ENCODE peak calls at places on chromosomes 5 and 9, in five cellular contexts. One of them, this sample, is unnamed.

GRCh38 chr5:6006838-6007314 is 371.5 kb downstream of the MED10 start:
- DNase-seq in epithelial cell of proximal tubule: no peak
- DNase-seq in heart right ventricle: no peak
- DNase-seq in AG04450: no peak
- DNase-seq in cardiac fibroblast: no peak
- DNase-seq in this sample: no peak

GRCh38 chr5:174552428-174552827 is 172.0 kb upstream of the MSX2 start:
- DNase-seq in epithelial cell of proximal tubule: no peak
- DNase-seq in heart right ventricle: no peak
- DNase-seq in AG04450: no peak
- DNase-seq in cardiac fibroblast: no peak
- DNase-seq in this sample: no peak

GRCh38 chr9:4982720-4983482 is 2.2 kb upstream of the JAK2 start:
- DNase-seq in epithelial cell of proximal tubule: no peak
- DNase-seq in heart right ventricle: no peak
- DNase-seq in AG04450: no peak
- DNase-seq in cardiac fibroblast: no peak
- DNase-seq in this sample: no peak

GRCh38 chr5:154308457-154309360 is 118.2 kb downstream of the GALNT10 start:
- DNase-seq in epithelial cell of proximal tubule: no peak
- DNase-seq in heart right ventricle: no peak
- DNase-seq in AG04450: no peak
- DNase-seq in cardiac fibroblast: peak; percentile 42
- DNase-seq in this sample: no peak

GRCh38 chr5:102910240-102911226 is 155.4 kb downstream of the PAM start:
- DNase-seq in epithelial cell of proximal tubule: peak; percentile 81
- DNase-seq in heart right ventricle: no peak
- DNase-seq in AG04450: peak; percentile 2
- DNase-seq in cardiac fibroblast: no peak
- DNase-seq in this sample: peak; percentile 43

GRCh38 chr5:62616615-62617277 is 38.1 kb downstream of the LRRC70 start:
- DNase-seq in epithelial cell of proximal tubule: no peak
- DNase-seq in heart right ventricle: no peak
- DNase-seq in AG04450: no peak
- DNase-seq in cardiac fibroblast: no peak
- DNase-seq in this sample: no peak

GRCh38 chr9:110650991-110651411 is 17.6 kb upstream of the MUSK start:
- DNase-seq in epithelial cell of proximal tubule: no peak
- DNase-seq in heart right ventricle: no peak
- DNase-seq in AG04450: peak; percentile 97
- DNase-seq in cardiac fibroblast: peak; percentile 87
- DNase-seq in this sample: peak; percentile 50

GRCh38 chr5:855771-856530 is 5.2 kb upstream of the ZDHHC11 start:
- DNase-seq in epithelial cell of proximal tubule: no peak
- DNase-seq in heart right ventricle: no peak
- DNase-seq in AG04450: no peak
- DNase-seq in cardiac fibroblast: no peak
- DNase-seq in this sample: no peak

GRCh38 chr9:109437286-109437685 is 60.8 kb downstream of the PTPN3 start:
- DNase-seq in epithelial cell of proximal tubule: no peak
- DNase-seq in heart right ventricle: peak; percentile 42
- DNase-seq in AG04450: no peak
- DNase-seq in cardiac fibroblast: no peak
- DNase-seq in this sample: no peak

GRCh38 chr9:27303219-27303618 is 6.3 kb upstream of the EQTN start:
- DNase-seq in epithelial cell of proximal tubule: no peak
- DNase-seq in heart right ventricle: no peak
- DNase-seq in AG04450: no peak
- DNase-seq in cardiac fibroblast: peak; percentile 13
- DNase-seq in this sample: peak; percentile 5

GRCh38 chr5:120735076-120735475 is 271.0 kb downstream of the PRR16 start:
- DNase-seq in epithelial cell of proximal tubule: no peak
- DNase-seq in heart right ventricle: no peak
- DNase-seq in AG04450: no peak
- DNase-seq in cardiac fibroblast: no peak
- DNase-seq in this sample: no peak

GRCh38 chr5:55154893-55155292 is 5.1 kb upstream of the GPX8 start:
- DNase-seq in epithelial cell of proximal tubule: no peak
- DNase-seq in heart right ventricle: no peak
- DNase-seq in AG04450: no peak
- DNase-seq in cardiac fibroblast: peak; percentile 75
- DNase-seq in this sample: no peak

GRCh38 chr5:54867310-54867944 is 118.0 kb downstream of the ESM1 start:
- DNase-seq in epithelial cell of proximal tubule: no peak
- DNase-seq in heart right ventricle: no peak
- DNase-seq in AG04450: no peak
- DNase-seq in cardiac fibroblast: peak; percentile 82
- DNase-seq in this sample: no peak

GRCh38 chr5:134195666-134196065 is 18.9 kb upstream of the SKP1 start:
- DNase-seq in epithelial cell of proximal tubule: no peak
- DNase-seq in heart right ventricle: no peak
- DNase-seq in AG04450: no peak
- DNase-seq in cardiac fibroblast: no peak
- DNase-seq in this sample: no peak

GRCh38 chr5:40960027-40960426 is 50.7 kb downstream of the C7 start:
- DNase-seq in epithelial cell of proximal tubule: no peak
- DNase-seq in heart right ventricle: no peak
- DNase-seq in AG04450: no peak
- DNase-seq in cardiac fibroblast: peak; percentile 55
- DNase-seq in this sample: peak; percentile 28

GRCh38 chr9:17131494-17131893 is 3.3 kb upstream of the CNTLN start:
- DNase-seq in epithelial cell of proximal tubule: no peak
- DNase-seq in heart right ventricle: no peak
- DNase-seq in AG04450: no peak
- DNase-seq in cardiac fibroblast: no peak
- DNase-seq in this sample: no peak

GRCh38 chr5:144026286-144026685 is 144.2 kb downstream of the YIPF5 start:
- DNase-seq in epithelial cell of proximal tubule: no peak
- DNase-seq in heart right ventricle: no peak
- DNase-seq in AG04450: no peak
- DNase-seq in cardiac fibroblast: no peak
- DNase-seq in this sample: no peak

GRCh38 chr9:136756134-136756438 is 2.0 kb downstream of the LCN8 start:
- DNase-seq in epithelial cell of proximal tubule: no peak
- DNase-seq in heart right ventricle: no peak
- DNase-seq in AG04450: no peak
- DNase-seq in cardiac fibroblast: no peak
- DNase-seq in this sample: no peak

GRCh38 chr5:132592521-132592920 is 35.7 kb downstream of the RAD50 start:
- DNase-seq in epithelial cell of proximal tubule: no peak
- DNase-seq in heart right ventricle: no peak
- DNase-seq in AG04450: no peak
- DNase-seq in cardiac fibroblast: peak; percentile 2
- DNase-seq in this sample: no peak

GRCh38 chr5:90134892-90135291 is 274.7 kb downstream of the CETN3 start:
- DNase-seq in epithelial cell of proximal tubule: no peak
- DNase-seq in heart right ventricle: peak; percentile 81
- DNase-seq in AG04450: peak; percentile 36
- DNase-seq in cardiac fibroblast: peak; percentile 91
- DNase-seq in this sample: no peak

GRCh38 chr9:757246-757881 is 84.1 kb upstream of the DMRT1 start:
- DNase-seq in epithelial cell of proximal tubule: no peak
- DNase-seq in heart right ventricle: peak; percentile 34
- DNase-seq in AG04450: peak; percentile 15
- DNase-seq in cardiac fibroblast: peak; percentile 75
- DNase-seq in this sample: no peak

GRCh38 chr9:13186091-13186490 is 93.4 kb downstream of the MPDZ start:
- DNase-seq in epithelial cell of proximal tubule: no peak
- DNase-seq in heart right ventricle: no peak
- DNase-seq in AG04450: no peak
- DNase-seq in cardiac fibroblast: no peak
- DNase-seq in this sample: no peak

GRCh38 chr5:9265391-9266287 is 280.2 kb downstream of the SEMA5A start:
- DNase-seq in epithelial cell of proximal tubule: no peak
- DNase-seq in heart right ventricle: peak; percentile 26
- DNase-seq in AG04450: peak; percentile 91
- DNase-seq in cardiac fibroblast: peak; percentile 71
- DNase-seq in this sample: peak; percentile 82

GRCh38 chr9:114908796-114909448 is 21.5 kb downstream of the TNFSF8 start:
- DNase-seq in epithelial cell of proximal tubule: no peak
- DNase-seq in heart right ventricle: no peak
- DNase-seq in AG04450: no peak
- DNase-seq in cardiac fibroblast: no peak
- DNase-seq in this sample: no peak

GRCh38 chr9:136793063-136793946 is 2.2 kb downstream of the TMEM141 start:
- DNase-seq in epithelial cell of proximal tubule: no peak
- DNase-seq in heart right ventricle: no peak
- DNase-seq in AG04450: no peak
- DNase-seq in cardiac fibroblast: peak; percentile 39
- DNase-seq in this sample: no peak

GRCh38 chr5:93557205-93557604 is 23.8 kb downstream of the NR2F1-AS1 start:
- DNase-seq in epithelial cell of proximal tubule: no peak
- DNase-seq in heart right ventricle: no peak
- DNase-seq in AG04450: no peak
- DNase-seq in cardiac fibroblast: no peak
- DNase-seq in this sample: no peak

GRCh38 chr9:135302329-135303279 is 177.0 kb upstream of the PPP1R26 start:
- DNase-seq in epithelial cell of proximal tubule: no peak
- DNase-seq in heart right ventricle: no peak
- DNase-seq in AG04450: no peak
- DNase-seq in cardiac fibroblast: no peak
- DNase-seq in this sample: no peak

GRCh38 chr5:168734657-168735344 is 155.6 kb upstream of the PANK3 start:
- DNase-seq in epithelial cell of proximal tubule: no peak
- DNase-seq in heart right ventricle: no peak
- DNase-seq in AG04450: no peak
- DNase-seq in cardiac fibroblast: peak; percentile 62
- DNase-seq in this sample: no peak

GRCh38 chr5:18699681-18700080 is 1065.4 kb downstream of the TAF11L14 start:
- DNase-seq in epithelial cell of proximal tubule: no peak
- DNase-seq in heart right ventricle: no peak
- DNase-seq in AG04450: no peak
- DNase-seq in cardiac fibroblast: no peak
- DNase-seq in this sample: no peak

GRCh38 chr9:119955276-119955675 is 586.0 kb upstream of the BRINP1 start:
- DNase-seq in epithelial cell of proximal tubule: no peak
- DNase-seq in heart right ventricle: no peak
- DNase-seq in AG04450: no peak
- DNase-seq in cardiac fibroblast: no peak
- DNase-seq in this sample: no peak

DNA sequence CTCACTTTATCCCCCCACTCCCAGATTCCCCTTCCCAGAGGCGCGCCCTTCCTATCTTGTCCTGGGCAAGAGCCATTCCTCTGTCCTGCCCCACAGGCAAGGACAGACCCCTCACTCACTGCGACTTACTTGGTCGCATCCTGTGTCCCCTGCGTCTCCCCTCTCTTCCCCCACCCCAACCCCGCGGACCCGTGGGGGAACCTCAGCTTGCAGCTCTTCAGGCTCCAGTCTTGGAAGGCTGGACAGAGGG is 542 bp downstream of the GGTA1 start:
- DNase-seq in epithelial cell of proximal tubule: no peak
- DNase-seq in heart right ventricle: no peak
- DNase-seq in AG04450: no peak
- DNase-seq in cardiac fibroblast: no peak
- DNase-seq in this sample: no peak
- H3K4me3 ChIP-seq in epithelial cell of proximal tubule: peak overlapping the region; percentile 43
- H3K4me3 ChIP-seq in heart right ventricle: peak overlapping the region; percentile 66
- H3K4me3 ChIP-seq in AG04450: peak overlapping the region; percentile 52
- H3K4me3 ChIP-seq in cardiac fibroblast: peak overlapping the region; percentile 39
- H3K4me3 ChIP-seq in this sample: peak overlapping the region; percentile 29

DNA sequence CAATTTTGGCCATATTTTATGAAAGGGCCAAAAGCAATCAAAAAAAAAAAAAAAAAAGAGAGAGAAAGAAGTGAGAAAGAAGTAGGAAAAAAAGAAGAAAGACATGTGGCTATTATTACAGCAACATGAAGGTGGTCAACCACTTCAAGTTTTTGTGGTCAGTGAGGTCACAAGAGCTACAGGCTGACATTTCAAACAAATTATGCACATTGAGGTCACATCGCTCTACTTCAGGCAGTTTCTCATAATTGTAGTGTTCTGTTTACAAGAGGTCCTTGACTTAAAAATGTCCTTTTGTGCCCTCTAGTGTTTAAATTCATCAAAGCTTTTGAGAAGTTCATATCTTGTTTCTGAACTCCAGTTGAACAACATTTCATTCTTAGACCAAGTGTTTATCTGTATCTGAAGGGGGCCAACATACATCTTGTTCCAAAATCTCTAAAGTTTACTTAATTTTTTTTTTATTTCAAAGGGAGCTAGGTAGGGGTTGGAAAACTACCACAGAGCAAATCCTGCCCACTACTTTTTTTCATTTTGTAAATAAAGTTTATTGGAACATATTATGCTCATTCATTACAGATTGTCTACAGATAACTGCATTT is 513.1 kb downstream of the PDE4D start:
- DNase-seq in epithelial cell of proximal tubule: peak; percentile 35
- DNase-seq in heart right ventricle: no peak
- DNase-seq in AG04450: peak; percentile 21
- DNase-seq in cardiac fibroblast: peak; percentile 86
- DNase-seq in this sample: peak; percentile 44
- TF ChIP-seq CTCF in epithelial cell of proximal tubule: peak; percentile 58
- TF ChIP-seq CTCF in heart right ventricle: peak; percentile 74
- TF ChIP-seq CTCF in AG04450: peak; percentile 57
- TF ChIP-seq CTCF in cardiac fibroblast: peak; percentile 39
- TF ChIP-seq CTCF in this sample: peak; percentile 52

GRCh38 chr9:34379334-34380033 is 2.8 kb upstream of the MYORG start:
- DNase-seq in epithelial cell of proximal tubule: peak; percentile 33
- DNase-seq in heart right ventricle: peak; percentile 90
- DNase-seq in AG04450: peak; percentile 49
- DNase-seq in cardiac fibroblast: peak; percentile 89
- DNase-seq in this sample: peak; percentile 22
- H3K4me3 ChIP-seq in epithelial cell of proximal tubule: peak overlapping the region; percentile 59
- H3K4me3 ChIP-seq in heart right ventricle: no peak overlapping the region
- H3K4me3 ChIP-seq in AG04450: peak overlapping the region; percentile 36
- H3K4me3 ChIP-seq in cardiac fibroblast: peak overlapping the region; percentile 16
- H3K4me3 ChIP-seq in this sample: peak overlapping the region; percentile 46

GRCh38 chr9:86357091-86357866 is 3.1 kb upstream of the TUT7 start:
- DNase-seq in epithelial cell of proximal tubule: no peak
- DNase-seq in heart right ventricle: no peak
- DNase-seq in AG04450: no peak
- DNase-seq in cardiac fibroblast: no peak
- DNase-seq in this sample: no peak

GRCh38 chr9:86353591-86354047 is 591 bp downstream of the TUT7 start:
- DNase-seq in epithelial cell of proximal tubule: no peak
- DNase-seq in heart right ventricle: no peak
- DNase-seq in AG04450: no peak
- DNase-seq in cardiac fibroblast: peak; percentile 36
- DNase-seq in this sample: no peak

GRCh38 chr9:86354882-86355399 is 731 bp upstream of the TUT7 start:
- DNase-seq in epithelial cell of proximal tubule: no peak
- DNase-seq in heart right ventricle: no peak
- DNase-seq in AG04450: no peak
- DNase-seq in cardiac fibroblast: peak; percentile 31
- DNase-seq in this sample: no peak

GRCh38 chr9:86354048-86354881 is at the start of gene TUT7:
- DNase-seq in epithelial cell of proximal tubule: no peak
- DNase-seq in heart right ventricle: peak; percentile 96
- DNase-seq in AG04450: peak; percentile 84
- DNase-seq in cardiac fibroblast: peak; percentile 98
- DNase-seq in this sample: peak; percentile 80

DNA sequence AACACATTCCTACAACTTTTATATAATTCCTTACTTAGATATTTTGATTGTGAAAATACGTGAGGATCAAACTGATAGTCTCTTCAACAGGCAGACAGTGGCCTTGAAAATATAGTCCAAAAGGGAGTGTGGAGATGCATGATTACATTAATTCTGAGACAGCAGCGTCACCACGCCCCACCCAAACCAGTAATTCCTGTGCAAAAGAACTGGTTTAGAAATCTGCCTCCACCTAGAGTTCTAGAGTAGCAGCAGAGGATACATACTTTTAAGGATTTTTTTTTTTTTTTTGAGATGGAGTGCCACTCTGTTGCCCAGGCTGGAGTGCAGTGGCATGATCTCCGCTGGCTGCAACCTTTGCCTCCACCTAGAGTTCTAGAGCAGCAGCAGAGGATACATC is 1.6 kb upstream of the TUT7 start:
- DNase-seq in epithelial cell of proximal tubule: no peak
- DNase-seq in heart right ventricle: no peak
- DNase-seq in AG04450: no peak
- DNase-seq in cardiac fibroblast: no peak
- DNase-seq in this sample: no peak
- TF ChIP-seq CTCF in epithelial cell of proximal tubule: no peak
- TF ChIP-seq CTCF in heart right ventricle: no peak
- TF ChIP-seq CTCF in AG04450: no peak
- TF ChIP-seq CTCF in cardiac fibroblast: no peak
- TF ChIP-seq CTCF in this sample: no peak